ENCODE peak calls at places on chromosomes 11 and 22, in eight cellular contexts. D is left ventricle myocardium inferior; U is CD8-positive, alpha-beta memory T cell; C is neural progenitor cell; G is vagina; N is pancreas; X is neuronal stem cell; R is cardiac muscle cell. J is an unnamed sample.

GRCh38 chr11:12185914-12186313 is 75.5 kb downstream of the MICAL2 start:
- DNase-seq in D (no peak), U (no peak), C (peak; percentile 59), G (no peak), N (no peak), X (peak; percentile 18), R (peak; percentile 67), J (no peak)

GRCh38 chr11:86492370-86493030 is 117.8 kb downstream of the CCDC81 start:
- DNase-seq in D (no peak), U (no peak), C (no peak), G (no peak), N (no peak), X (no peak), R (peak; percentile 71), J (no peak)

GRCh38 chr11:76561245-76561644 is 109.3 kb downstream of the LRRC32 start:
- DNase-seq in D (no peak), U (no peak), C (no peak), G (no peak), N (no peak), X (no peak), R (no peak), J (no peak)

GRCh38 chr11:122069946-122070345 is 46.1 kb downstream of the BLID start:
- DNase-seq in D (peak; percentile 26), U (no peak), C (peak; percentile 82), G (no peak), N (peak; percentile 38), X (peak; percentile 83), R (peak; percentile 87), J (no peak)

GRCh38 chr11:95556342-95557151 is 233.0 kb downstream of the FAM76B start:
- DNase-seq in D (no peak), U (no peak), C (peak; percentile 82), G (no peak), N (no peak), X (peak; percentile 42), R (peak; percentile 68), J (no peak)

GRCh38 chr11:119377961-119378667 is 3.4 kb downstream of the USP2 start:
- DNase-seq in D (no peak), U (no peak), C (peak; percentile 86), G (peak; percentile 91), N (no peak), X (no peak), R (no peak), J (no peak)

GRCh38 chr11:14578551-14578956 is 58.4 kb upstream of the PSMA1 start:
- DNase-seq in D (no peak), U (peak; percentile 46), C (no peak), G (no peak), N (no peak), X (no peak), R (peak; percentile 96), J (peak; percentile 88)

GRCh38 chr22:29306175-29306829 is at the start of gene GAS2L1:
- DNase-seq in D (peak; percentile 90), U (peak; percentile 20), C (peak; percentile 81), G (no peak), N (peak; percentile 92), X (peak; percentile 61), R (peak; percentile 88), J (peak; percentile 34)

GRCh38 chr11:124670732-124671131 is 2.8 kb downstream of the SIAE start:
- DNase-seq in D (no peak), U (no peak), C (no peak), G (no peak), N (no peak), X (no peak), R (peak; percentile 62), J (peak; percentile 53)

GRCh38 chr11:128342511-128343133 is 244.7 kb downstream of the ETS1 start:
- DNase-seq in D (peak; percentile 38), U (peak; percentile 24), C (no peak), G (no peak), N (no peak), X (no peak), R (peak; percentile 65), J (peak; percentile 66)

GRCh38 chr11:81104051-81104450 is 1629.6 kb downstream of the FAM181B start:
- DNase-seq in D (no peak), U (no peak), C (no peak), G (no peak), N (no peak), X (no peak), R (no peak), J (no peak)

GRCh38 chr11:114137838-114138237 is 78.3 kb downstream of the ZBTB16 start:
- DNase-seq in D (peak; percentile 57), U (no peak), C (no peak), G (no peak), N (no peak), X (no peak), R (no peak), J (no peak)

GRCh38 chr11:114135737-114136151 is 76.2 kb downstream of the ZBTB16 start:
- DNase-seq in D (no peak), U (no peak), C (peak; percentile 43), G (no peak), N (no peak), X (no peak), R (peak; percentile 80), J (no peak)

GRCh38 chr11:114134870-114135269 is 75.4 kb downstream of the ZBTB16 start:
- DNase-seq in D (no peak), U (no peak), C (no peak), G (no peak), N (no peak), X (no peak), R (peak; percentile 96), J (no peak)

GRCh38 chr11:114138411-114138810 is 78.9 kb downstream of the ZBTB16 start:
- DNase-seq in D (no peak), U (no peak), C (no peak), G (no peak), N (no peak), X (no peak), R (no peak), J (no peak)

DNA sequence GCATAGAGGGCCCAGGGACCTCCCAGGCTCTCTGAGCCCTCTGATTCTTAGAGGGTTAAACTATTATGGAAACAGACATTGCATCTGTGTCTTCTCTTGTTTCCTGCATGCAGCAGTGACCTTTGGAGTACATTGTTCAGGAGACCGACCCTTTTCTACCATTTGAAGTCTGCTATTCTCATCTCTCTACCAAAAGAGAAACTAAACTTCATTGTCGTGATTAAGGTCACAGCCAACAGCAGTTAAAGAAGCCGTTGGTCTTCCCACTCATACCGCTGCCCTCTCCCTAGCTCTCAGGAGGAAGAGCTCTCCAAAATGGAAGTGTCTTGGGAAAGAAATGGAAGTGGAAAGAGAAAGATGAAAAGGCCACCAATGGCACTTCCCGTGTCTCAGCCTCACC is 77.5 kb downstream of the ZBTB16 start:
- DNase-seq in D (no peak), U (no peak), C (no peak), G (no peak), N (no peak), X (no peak), R (no peak), J (no peak)
- H3K27ac ChIP-seq in D (peak overlapping the region; percentile 81), U (no peak overlapping the region), C (no peak overlapping the region), G (peak overlapping the region; percentile 1), N (no peak overlapping the region), X (no peak overlapping the region), R (no peak overlapping the region), J (no peak overlapping the region)

GRCh38 chr22:23534851-23535717 is 45.0 kb downstream of the IGLL1 start:
- DNase-seq in D (no peak), U (no peak), C (no peak), G (no peak), N (no peak), X (no peak), R (no peak), J (no peak)

GRCh38 chr22:23539135-23539838 is 40.8 kb downstream of the IGLL1 start:
- DNase-seq in D (peak; percentile 74), U (peak; percentile 52), C (peak; percentile 89), G (no peak), N (peak; percentile 91), X (peak; percentile 62), R (peak; percentile 91), J (peak; percentile 68)

GRCh38 chr22:23537421-23537820 is 42.7 kb downstream of the IGLL1 start:
- DNase-seq in D (no peak), U (no peak), C (no peak), G (no peak), N (no peak), X (no peak), R (peak; percentile 61), J (no peak)

GRCh38 chr22:23538502-23538860 is 41.6 kb downstream of the IGLL1 start:
- DNase-seq in D (no peak), U (no peak), C (no peak), G (no peak), N (no peak), X (no peak), R (peak; percentile 36), J (no peak)

DNA sequence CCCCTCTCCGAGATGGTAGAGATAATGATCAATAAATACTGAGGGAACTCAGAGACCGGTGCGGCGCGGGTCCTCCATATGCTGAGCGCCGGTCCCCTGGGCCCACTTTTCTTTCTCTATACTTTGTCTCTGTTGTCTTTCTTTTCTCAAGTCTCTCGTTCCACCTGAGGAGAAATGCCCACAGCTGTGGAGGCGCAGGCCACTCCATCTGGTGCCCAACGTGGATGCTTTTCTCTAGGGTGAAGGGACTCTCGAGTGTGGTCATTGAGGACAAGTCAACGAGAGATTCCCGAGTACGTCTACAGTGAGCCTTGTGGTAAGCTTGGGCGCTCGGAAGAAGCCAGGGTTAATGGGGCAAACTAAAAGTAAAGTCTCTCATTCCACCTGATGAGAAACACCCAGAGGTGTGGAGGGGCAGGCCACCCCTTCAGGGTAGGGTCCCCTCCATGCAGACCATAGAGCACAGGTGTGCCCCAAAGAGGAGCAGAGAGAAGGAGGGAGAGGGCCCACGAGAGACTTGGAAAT is 43.2 kb downstream of the IGLL1 start:
- DNase-seq in D (no peak), U (no peak), C (no peak), G (no peak), N (no peak), X (no peak), R (no peak), J (no peak)
- H3K4me1 ChIP-seq in D (peaks cover 7% of the 10 kb centered on the region), U (no peaks in the 10 kb centered on the region), C (peaks cover 46% of the 10 kb centered on the region), G (no peaks in the 10 kb centered on the region), N (no peaks in the 10 kb centered on the region), X (peaks cover 41% of the 10 kb centered on the region), R (peaks cover 56% of the 10 kb centered on the region), J (peaks cover 4% of the 10 kb centered on the region)

DNA sequence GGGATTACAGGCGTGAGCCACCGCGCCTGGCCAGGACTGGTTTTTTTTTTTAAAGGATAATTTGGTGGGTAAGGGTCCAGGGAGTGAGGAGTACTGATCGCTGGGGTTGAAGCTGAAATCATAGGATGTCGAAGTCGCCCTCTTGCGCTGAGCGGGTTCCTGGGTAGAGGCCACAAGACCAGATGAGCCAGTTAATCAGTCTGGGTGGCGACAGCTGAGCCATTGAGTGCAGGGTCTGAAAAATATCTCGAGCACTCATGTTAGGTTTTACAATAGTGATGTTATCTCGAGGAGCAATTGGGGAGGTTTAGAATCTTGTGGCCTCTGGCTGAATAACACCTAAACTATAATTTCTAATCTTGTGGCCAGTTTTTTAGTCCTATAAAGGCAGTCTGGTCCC is 7.8 kb downstream of the APOL5 start:
- DNase-seq in D (no peak), U (no peak), C (no peak), G (no peak), N (no peak), X (no peak), R (no peak), J (no peak)
- H3K27ac ChIP-seq in D (no peak overlapping the region), U (no peak overlapping the region), C (no peak overlapping the region), G (no peak overlapping the region), N (no peak overlapping the region), X (no peak overlapping the region), R (peak overlapping the region; percentile 10), J (no peak overlapping the region)

DNA sequence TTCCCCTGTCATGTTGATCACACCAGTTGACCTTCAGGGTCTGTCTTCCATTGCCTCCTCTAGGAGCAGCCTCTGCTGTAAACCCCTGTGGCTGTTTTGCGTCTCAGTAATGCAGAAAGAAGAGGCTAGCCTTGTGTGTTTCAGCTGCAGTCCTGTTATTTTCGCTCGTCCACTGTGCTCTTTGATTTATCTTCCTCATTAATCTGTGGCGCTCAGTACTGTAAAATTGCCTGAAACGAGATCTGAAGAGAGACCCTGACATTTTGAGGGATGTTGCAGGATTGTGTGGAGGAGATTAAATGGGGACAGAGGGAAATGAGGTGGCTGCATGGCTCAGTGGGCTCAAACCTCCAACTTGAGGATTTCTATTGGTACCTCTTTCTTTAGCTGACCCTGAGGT is 163.7 kb downstream of the DBX1 start:
- DNase-seq in D (no peak), U (no peak), C (no peak), G (no peak), N (no peak), X (no peak), R (no peak), J (no peak)
- H3K4me1 ChIP-seq in D (peaks cover 57% of the 10 kb centered on the region), U (no peaks in the 10 kb centered on the region), C (peaks cover 18% of the 10 kb centered on the region), G (no peaks in the 10 kb centered on the region), N (peaks cover 11% of the 10 kb centered on the region), X (peaks cover 19% of the 10 kb centered on the region), R (peaks cover 54% of the 10 kb centered on the region), J (no peaks in the 10 kb centered on the region)